ENCODE peak calls at places on chromosomes 4 and X, in seven cellular contexts. One of them, this sample, is unnamed.

GRCh38 chr4:31107362-31107761 is 387.2 kb downstream of the PCDH7 start:
- DNase-seq in psoas muscle: no peak
- DNase-seq in heart right ventricle: no peak
- DNase-seq in PC-3: no peak
- DNase-seq in heart left ventricle: no peak
- DNase-seq in right atrium auricular region: no peak
- DNase-seq in H1: no peak
- DNase-seq in this sample: no peak

GRCh38 chr4:42608551-42608950 is 48.4 kb downstream of the ATP8A1 start:
- DNase-seq in psoas muscle: no peak
- DNase-seq in heart right ventricle: no peak
- DNase-seq in PC-3: peak; percentile 26
- DNase-seq in heart left ventricle: no peak
- DNase-seq in right atrium auricular region: no peak
- DNase-seq in H1: no peak
- DNase-seq in this sample: no peak

GRCh38 chr4:32268949-32269348 is 1548.8 kb downstream of the PCDH7 start:
- DNase-seq in psoas muscle: no peak
- DNase-seq in heart right ventricle: no peak
- DNase-seq in PC-3: peak; percentile 10
- DNase-seq in heart left ventricle: no peak
- DNase-seq in right atrium auricular region: no peak
- DNase-seq in H1: no peak
- DNase-seq in this sample: no peak

GRCh38 chr4:19752600-19752999 is 499.1 kb upstream of the SLIT2 start:
- DNase-seq in psoas muscle: no peak
- DNase-seq in heart right ventricle: no peak
- DNase-seq in PC-3: no peak
- DNase-seq in heart left ventricle: no peak
- DNase-seq in right atrium auricular region: no peak
- DNase-seq in H1: no peak
- DNase-seq in this sample: no peak

GRCh38 chrX:134935286-134935685 is 55.5 kb upstream of the SMIM10 start:
- DNase-seq in psoas muscle: no peak
- DNase-seq in heart right ventricle: no peak
- DNase-seq in PC-3: no peak
- DNase-seq in heart left ventricle: no peak
- DNase-seq in right atrium auricular region: no peak
- DNase-seq in H1: no peak
- DNase-seq in this sample: no peak

GRCh38 chrX:119753001-119753400 is 5.4 kb upstream of the SOWAHD start:
- DNase-seq in psoas muscle: no peak
- DNase-seq in heart right ventricle: no peak
- DNase-seq in PC-3: no peak
- DNase-seq in heart left ventricle: no peak
- DNase-seq in right atrium auricular region: no peak
- DNase-seq in H1: no peak
- DNase-seq in this sample: no peak

GRCh38 chrX:72308566-72309296 is 3.0 kb upstream of the CITED1 start:
- DNase-seq in psoas muscle: peak; percentile 70
- DNase-seq in heart right ventricle: peak; percentile 48
- DNase-seq in PC-3: peak; percentile 71
- DNase-seq in heart left ventricle: peak; percentile 70
- DNase-seq in right atrium auricular region: no peak
- DNase-seq in H1: peak; percentile 85
- DNase-seq in this sample: peak; percentile 74

GRCh38 chr4:39319678-39320077 is 46.5 kb downstream of the RFC1 start:
- DNase-seq in psoas muscle: no peak
- DNase-seq in heart right ventricle: no peak
- DNase-seq in PC-3: peak; percentile 82
- DNase-seq in heart left ventricle: no peak
- DNase-seq in right atrium auricular region: no peak
- DNase-seq in H1: no peak
- DNase-seq in this sample: no peak

GRCh38 chr4:5615496-5616075 is 92.8 kb downstream of the EVC2 start:
- DNase-seq in psoas muscle: no peak
- DNase-seq in heart right ventricle: no peak
- DNase-seq in PC-3: no peak
- DNase-seq in heart left ventricle: no peak
- DNase-seq in right atrium auricular region: no peak
- DNase-seq in H1: no peak
- DNase-seq in this sample: no peak

GRCh38 chrX:16138108-16138427 is 14.7 kb downstream of the GRPR start:
- DNase-seq in psoas muscle: no peak
- DNase-seq in heart right ventricle: no peak
- DNase-seq in PC-3: no peak
- DNase-seq in heart left ventricle: no peak
- DNase-seq in right atrium auricular region: no peak
- DNase-seq in H1: no peak
- DNase-seq in this sample: peak; percentile 7

DNA sequence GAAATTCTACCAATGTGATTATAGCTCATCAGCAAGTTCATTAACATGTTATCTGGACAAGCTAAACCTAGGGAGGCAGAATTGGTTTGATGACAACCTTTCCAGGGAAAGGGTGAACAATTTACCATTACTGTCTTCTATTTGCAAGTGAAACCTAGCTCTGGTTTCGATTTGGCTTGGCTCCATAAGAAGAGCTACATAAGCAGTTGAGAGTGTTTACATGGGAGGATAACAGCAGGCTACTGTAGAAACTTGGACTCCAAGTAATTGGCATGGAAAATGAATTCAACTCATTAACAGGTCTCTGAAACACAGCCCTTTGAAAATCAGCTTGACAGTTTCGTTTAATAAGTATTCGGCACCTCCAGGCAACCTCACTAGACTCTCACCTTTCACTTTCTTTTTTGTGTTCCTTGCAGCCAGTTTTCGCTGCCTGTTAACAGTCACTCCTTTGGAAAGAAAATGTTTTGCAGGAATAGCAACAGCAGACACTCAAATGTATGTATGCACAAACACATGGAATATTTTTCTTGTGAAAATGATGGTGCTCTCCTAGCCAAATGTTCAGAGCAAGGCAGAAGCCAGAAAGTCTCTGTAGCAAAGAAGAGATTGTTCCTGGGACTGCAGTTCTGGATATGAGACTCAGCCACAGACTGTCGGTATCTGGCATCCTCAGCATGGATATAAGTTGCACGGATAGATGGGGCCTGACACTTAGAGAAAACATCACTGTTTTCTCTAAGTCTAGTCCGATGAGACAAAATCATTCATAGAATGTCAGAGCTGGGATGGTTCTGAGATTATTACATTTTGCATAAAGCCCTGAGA is 27.5 kb downstream of the POU3F4 start:
- DNase-seq in psoas muscle: no peak
- DNase-seq in heart right ventricle: no peak
- DNase-seq in PC-3: no peak
- DNase-seq in heart left ventricle: no peak
- DNase-seq in right atrium auricular region: no peak
- DNase-seq in H1: no peak
- DNase-seq in this sample: no peak
- H3K4me3 ChIP-seq in psoas muscle: no peak overlapping the region
- H3K4me3 ChIP-seq in heart right ventricle: no peak overlapping the region
- H3K4me3 ChIP-seq in PC-3: peak overlapping the region; percentile 54
- H3K4me3 ChIP-seq in heart left ventricle: no peak overlapping the region
- H3K4me3 ChIP-seq in right atrium auricular region: no peak overlapping the region
- H3K4me3 ChIP-seq in H1: no peak overlapping the region
- H3K4me3 ChIP-seq in this sample: no peak overlapping the region

GRCh38 chr4:155758500-155759371 is at the start of gene GUCY1B1:
- DNase-seq in psoas muscle: peak; percentile 94
- DNase-seq in heart right ventricle: peak; percentile 95
- DNase-seq in PC-3: peak; percentile 86
- DNase-seq in heart left ventricle: peak; percentile 97
- DNase-seq in right atrium auricular region: peak; percentile 95
- DNase-seq in H1: peak; percentile 89
- DNase-seq in this sample: peak; percentile 95
- TF ChIP-seq CTCF in psoas muscle: peak; percentile 33
- TF ChIP-seq CTCF in heart right ventricle: peak; percentile 57
- TF ChIP-seq CTCF in PC-3: peak; percentile 42
- TF ChIP-seq CTCF in heart left ventricle: peak; percentile 42
- TF ChIP-seq CTCF in right atrium auricular region: peak; percentile 41
- TF ChIP-seq CTCF in H1: peak; percentile 44
- TF ChIP-seq CTCF in this sample: peak; percentile 45

DNA sequence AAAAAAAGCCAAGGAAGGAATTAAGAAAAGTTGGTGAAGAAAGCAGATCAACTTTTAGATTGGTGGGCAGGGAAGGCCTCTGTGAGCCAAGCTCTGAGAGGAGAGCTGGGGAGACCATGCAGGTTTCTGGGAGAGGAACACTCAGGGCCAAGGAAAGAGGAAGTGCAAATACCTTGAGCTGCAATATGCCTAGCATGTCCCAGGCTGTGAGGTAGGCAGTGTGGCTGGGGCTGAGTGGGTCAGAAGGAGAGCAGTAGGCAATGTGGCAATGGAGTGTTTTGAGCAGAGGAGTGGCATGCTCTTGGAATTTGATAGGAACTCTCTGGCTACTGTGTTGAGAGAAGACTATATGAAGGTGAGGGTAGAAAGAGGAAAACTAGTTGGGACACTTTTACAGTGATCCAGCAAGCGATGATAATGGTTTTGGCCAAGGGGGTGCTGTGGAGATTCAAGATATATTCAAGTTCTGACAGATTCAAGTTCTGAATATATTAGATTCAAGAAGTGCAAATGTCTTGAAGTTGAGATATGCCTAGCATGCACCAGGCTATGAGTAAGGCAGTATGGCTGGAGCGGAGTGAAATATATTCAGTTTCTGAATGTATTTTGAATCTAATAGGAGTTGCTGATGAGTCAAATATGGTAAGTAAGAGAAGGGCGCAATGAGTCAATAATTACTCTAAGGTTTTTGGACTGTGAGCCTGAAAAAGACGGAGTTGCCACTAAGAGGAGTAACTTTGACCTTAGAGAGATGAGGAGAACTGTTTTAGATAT is 172.5 kb downstream of the CAMK2D start:
- DNase-seq in psoas muscle: no peak
- DNase-seq in heart right ventricle: no peak
- DNase-seq in PC-3: no peak
- DNase-seq in heart left ventricle: no peak
- DNase-seq in right atrium auricular region: no peak
- DNase-seq in H1: no peak
- DNase-seq in this sample: no peak
- H3K4me1 ChIP-seq in psoas muscle: peaks cover 56% of the 10 kb centered on the region
- H3K4me1 ChIP-seq in heart right ventricle: peaks cover 45% of the 10 kb centered on the region
- H3K4me1 ChIP-seq in PC-3: no peaks in the 10 kb centered on the region
- H3K4me1 ChIP-seq in heart left ventricle: peaks cover 10% of the 10 kb centered on the region
- H3K4me1 ChIP-seq in right atrium auricular region: no peaks in the 10 kb centered on the region
- H3K4me1 ChIP-seq in H1: no peaks in the 10 kb centered on the region
- H3K4me1 ChIP-seq in this sample: no peaks in the 10 kb centered on the region

DNA sequence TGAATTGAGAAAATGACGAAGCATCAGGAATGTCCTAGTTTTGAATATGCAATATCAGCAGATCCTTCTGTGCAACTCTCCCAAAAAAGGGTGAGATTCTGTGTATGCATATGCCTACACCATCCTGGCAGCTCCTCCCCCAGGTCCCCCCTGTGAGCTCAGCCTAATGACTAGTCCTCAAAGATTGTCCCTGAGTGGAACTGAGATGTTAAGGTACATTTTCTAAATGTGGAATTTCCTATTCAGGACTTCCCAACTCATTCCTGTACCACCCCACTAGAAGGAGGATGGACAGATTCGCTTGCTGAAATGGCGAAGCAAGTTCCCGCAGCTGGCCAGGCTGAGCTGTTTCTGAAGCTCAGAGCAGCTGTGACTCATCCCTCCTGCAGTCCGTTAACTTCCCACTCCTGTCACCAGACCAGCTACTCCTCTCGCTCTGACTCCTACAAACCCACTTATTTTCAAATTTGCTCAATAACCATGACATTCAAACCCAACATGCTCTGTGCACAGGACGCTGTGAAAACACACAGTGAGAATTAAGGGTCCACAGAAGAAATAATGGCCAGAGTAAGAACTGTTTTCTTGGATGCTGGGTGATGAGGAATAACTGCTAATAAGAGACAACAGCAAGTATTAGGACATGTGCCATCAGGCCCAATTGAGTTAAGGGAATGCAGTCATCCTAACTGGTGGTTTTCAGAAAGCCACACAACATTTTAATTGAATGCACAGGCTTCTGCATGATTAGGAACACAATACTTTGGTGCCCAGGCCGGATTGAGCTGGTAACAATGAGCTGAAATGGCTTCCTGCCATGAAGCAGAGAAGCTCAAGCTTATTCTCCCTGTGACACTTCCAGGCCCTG is 40.0 kb upstream of the IRF2 start:
- DNase-seq in psoas muscle: peak; percentile 56
- DNase-seq in heart right ventricle: peak; percentile 28
- DNase-seq in PC-3: peak; percentile 23
- DNase-seq in heart left ventricle: peak; percentile 73
- DNase-seq in right atrium auricular region: peak; percentile 76
- DNase-seq in H1: no peak
- DNase-seq in this sample: peak; percentile 66
- H3K4me3 ChIP-seq in psoas muscle: no peak overlapping the region
- H3K4me3 ChIP-seq in heart right ventricle: no peak overlapping the region
- H3K4me3 ChIP-seq in PC-3: no peak overlapping the region
- H3K4me3 ChIP-seq in heart left ventricle: no peak overlapping the region
- H3K4me3 ChIP-seq in right atrium auricular region: no peak overlapping the region
- H3K4me3 ChIP-seq in H1: no peak overlapping the region
- H3K4me3 ChIP-seq in this sample: peak overlapping the region; percentile 1

GRCh38 chr4:88621763-88622327 is 29.6 kb downstream of the HERC3 start:
- DNase-seq in psoas muscle: no peak
- DNase-seq in heart right ventricle: no peak
- DNase-seq in PC-3: no peak
- DNase-seq in heart left ventricle: no peak
- DNase-seq in right atrium auricular region: no peak
- DNase-seq in H1: no peak
- DNase-seq in this sample: no peak
- TF ChIP-seq CTCF in psoas muscle: no peak
- TF ChIP-seq CTCF in heart right ventricle: no peak
- TF ChIP-seq CTCF in PC-3: no peak
- TF ChIP-seq CTCF in heart left ventricle: no peak
- TF ChIP-seq CTCF in right atrium auricular region: no peak
- TF ChIP-seq CTCF in H1: no peak
- TF ChIP-seq CTCF in this sample: no peak